ENCODE peak calls at places on chromosomes 6 and 20, in four cellular contexts. S is lower lobe of right lung; G is psoas muscle; P is CD4-positive, alpha-beta T cell. X is an unnamed sample. For H3K27me3, the result is how much of the 10 kb centered on the place peaks cover.

GRCh38 chr6:168101201-168102092 is 22.4 kb upstream of the FRMD1 start:
- DNase-seq in S (peak), G (peak), P (no peak), X (peak)

GRCh38 chr6:26550250-26550993 is 12.3 kb downstream of the HMGN4 start:
- DNase-seq in S (peak), G (peak), P (peak), X (peak)

GRCh38 chr6:161171207-161171606 is 102.7 kb downstream of the AGPAT4 start:
- DNase-seq in S (no peak), G (no peak), P (no peak), X (no peak)

GRCh38 chr6:90547079-90547478 is 39.8 kb downstream of the MAP3K7 start:
- DNase-seq in S (no peak), G (no peak), P (no peak), X (no peak)

GRCh38 chr20:53594068-53595017 is 704 bp upstream of the ZNF217 start:
- DNase-seq in S (peak), G (peak), P (peak), X (peak)

GRCh38 chr6:12343440-12344162 is 53.4 kb downstream of the EDN1 start:
- DNase-seq in S (no peak), G (no peak), P (no peak), X (no peak)

GRCh38 chr6:4008324-4009047 is 70.5 kb downstream of the FAM217A start:
- DNase-seq in S (no peak), G (no peak), P (no peak), X (no peak)

GRCh38 chr6:167739721-167740475 is 86.8 kb upstream of the AFDN start:
- DNase-seq in S (no peak), G (no peak), P (no peak), X (no peak)

GRCh38 chr6:24824142-24824755 is 25.5 kb upstream of the ARMH2 start:
- DNase-seq in S (no peak), G (no peak), P (no peak), X (no peak)

GRCh38 chr6:111773501-111774345 is 99.5 kb downstream of the FYN start:
- DNase-seq in S (no peak), G (no peak), P (no peak), X (no peak)
- TF ChIP-seq CTCF in S (no peak), G (no peak), P (no peak), X (no peak)

DNA sequence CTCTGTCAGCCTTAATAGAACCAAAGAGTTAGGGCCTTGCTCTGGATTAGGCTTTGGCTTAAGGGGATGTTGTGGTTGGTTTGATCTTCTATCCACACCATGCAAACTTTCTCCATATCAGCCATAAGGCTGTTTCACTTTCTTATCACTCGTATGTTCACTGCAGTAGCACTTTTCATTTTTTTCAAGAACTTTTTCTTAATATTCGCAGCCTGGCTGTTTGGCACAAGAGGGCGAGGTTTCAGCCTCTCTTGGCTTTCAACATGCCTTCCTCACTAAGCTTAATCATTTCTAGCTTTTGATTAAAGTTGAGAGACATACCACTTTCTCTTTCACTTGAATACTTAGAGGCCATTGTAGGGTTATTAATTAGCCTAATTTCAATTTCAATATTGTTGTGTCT is 193.1 kb downstream of the NRN1 start:
- DNase-seq in S (no peak), G (no peak), P (no peak), X (no peak)
- H3K27ac ChIP-seq in S (no peak), G (no peak), P (no peak), X (no peak)

DNA sequence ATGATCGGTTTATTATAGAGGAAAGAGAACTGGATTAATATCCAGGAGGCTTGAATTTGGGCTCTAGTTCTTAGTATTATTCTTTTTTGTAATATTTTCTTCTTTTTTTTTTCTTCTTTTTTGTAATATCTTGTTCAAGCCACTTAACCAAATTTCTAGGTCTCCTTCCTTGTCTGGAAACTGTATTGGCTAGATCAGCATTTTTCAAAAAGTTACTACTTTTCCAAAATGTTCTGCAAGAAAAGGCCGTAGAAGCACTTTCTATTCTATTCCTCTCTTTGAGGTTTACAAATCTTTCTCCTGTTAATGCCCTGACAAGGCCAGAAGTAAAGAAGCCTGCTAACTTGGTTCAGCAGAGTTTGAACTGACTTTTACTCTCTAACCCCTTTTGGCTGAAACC is 12.0 kb downstream of the BMP6 start:
- DNase-seq in S (no peak), G (no peak), P (no peak), X (no peak)
- H3K27me3 ChIP-seq in S (under half), G (under half), P (under half), X (under half)

GRCh38 chr6:30612213-30612612 is 4.8 kb downstream of the PPP1R10 start:
- DNase-seq in S (no peak), G (no peak), P (no peak), X (no peak)
- TF ChIP-seq CTCF in S (peak), G (peak), P (no peak), X (no peak)

GRCh38 chr20:63703976-63704748 is 3.6 kb downstream of the ARFRP1 start:
- DNase-seq in S (no peak), G (peak), P (no peak), X (no peak)
- H3K27ac ChIP-seq in S (no peak), G (no peak), P (no peak), X (no peak)

X was measured in left lung.